ENCODE peak calls at places on chromosome 20, in seven cellular contexts. K is IMR-90, E is H1, N is mesenchymal stem cell, Y is mesendoderm, P is H9, X is trophoblast cell. F is an unnamed sample. For H3K27me3, the result is how much of the 10 kb centered on the place peaks cover.

GRCh38 chr20:52103911-52104545 is 87.6 kb downstream of the ZFP64 start:
- DNase-seq in K (peak), E (peak), N (peak), Y (peak), P (peak), X (no peak), F (no peak)

GRCh38 chr20:11057624-11058023 is 383.8 kb upstream of the JAG1 start:
- DNase-seq in K (peak), E (no peak), N (peak), Y (no peak), P (no peak), X (no peak), F (no peak)

GRCh38 chr20:62735331-62735821 is 26.7 kb downstream of the NTSR1 start:
- DNase-seq in K (no peak), E (no peak), N (no peak), Y (no peak), P (no peak), X (no peak), F (no peak)

GRCh38 chr20:60228255-60228654 is 270.0 kb downstream of the CDH26 start:
- DNase-seq in K (no peak), E (no peak), N (no peak), Y (no peak), P (no peak), X (no peak), F (no peak)

GRCh38 chr20:56018194-56018593 is 12.9 kb upstream of the CBLN4 start:
- DNase-seq in K (no peak), E (no peak), N (no peak), Y (no peak), P (no peak), X (no peak), F (no peak)

GRCh38 chr20:51633430-51633829 is 90.9 kb upstream of the NFATC2 start:
- DNase-seq in K (no peak), E (no peak), N (no peak), Y (no peak), P (no peak), X (no peak), F (no peak)

GRCh38 chr20:4008877-4009276 is 6.5 kb downstream of the RNF24 start:
- DNase-seq in K (no peak), E (no peak), N (no peak), Y (no peak), P (no peak), X (no peak), F (no peak)

GRCh38 chr20:41615671-41616070 is 2.5 kb downstream of the CHD6 start:
- DNase-seq in K (no peak), E (no peak), N (no peak), Y (no peak), P (no peak), X (no peak), F (no peak)

GRCh38 chr20:36836591-36837329 is 39.2 kb upstream of the TLDC2 start:
- DNase-seq in K (peak), E (peak), N (peak), Y (peak), P (peak), X (peak), F (no peak)

GRCh38 chr20:35768731-35769664 is 2.8 kb upstream of the PHF20 start:
- DNase-seq in K (peak), E (peak), N (peak), Y (peak), P (peak), X (peak), F (peak)

GRCh38 chr20:49989234-49990065 is 6.7 kb downstream of the SNAI1 start:
- DNase-seq in K (peak), E (peak), N (peak), Y (peak), P (no peak), X (peak), F (no peak)

GRCh38 chr20:7180261-7181045 is 413.0 kb downstream of the BMP2 start:
- DNase-seq in K (no peak), E (no peak), N (peak), Y (no peak), P (no peak), X (no peak), F (no peak)

DNA sequence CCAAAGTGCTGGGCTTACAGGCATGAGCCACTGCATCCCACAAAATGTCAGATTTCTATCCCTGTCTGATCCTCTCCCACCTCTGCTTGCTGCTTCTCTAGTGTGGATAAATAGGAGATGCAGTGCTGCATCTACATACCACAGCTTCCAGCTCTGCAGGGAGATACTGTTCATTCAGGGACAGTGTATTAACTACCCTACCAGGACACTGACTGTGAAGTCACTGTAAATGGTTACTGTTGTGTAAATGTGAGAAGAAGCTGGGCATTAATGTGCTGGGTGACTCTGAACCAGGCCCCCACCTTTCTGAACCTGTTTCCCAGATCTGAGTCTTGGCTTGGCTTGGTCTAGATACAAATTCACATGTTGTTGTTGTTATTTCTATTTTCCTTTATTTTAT is 488.6 kb upstream of the SULF2 start:
- DNase-seq in K (no peak), E (no peak), N (no peak), Y (no peak), P (no peak), X (no peak), F (no peak)
- H2BK120ac ChIP-seq in K (no peak), E (no peak), N (no peak), Y (peak), P (no peak), X (no peak), F (no peak)

GRCh38 chr20:57583289-57584257 is 22.7 kb downstream of the PCK1 start:
- DNase-seq in K (no peak), E (no peak), N (no peak), Y (no peak), P (no peak), X (no peak), F (no peak)

GRCh38 chr20:57580478-57581201 is 19.7 kb downstream of the PCK1 start:
- DNase-seq in K (no peak), E (no peak), N (no peak), Y (no peak), P (no peak), X (no peak), F (no peak)

GRCh38 chr20:57581202-57582028 is 20.5 kb downstream of the PCK1 start:
- DNase-seq in K (no peak), E (no peak), N (no peak), Y (no peak), P (no peak), X (no peak), F (no peak)

GRCh38 chr20:57582432-57583288 is 21.8 kb downstream of the PCK1 start:
- DNase-seq in K (peak), E (peak), N (no peak), Y (peak), P (peak), X (no peak), F (no peak)

GRCh38 chr20:57582029-57582378 is 21.1 kb downstream of the PCK1 start:
- DNase-seq in K (no peak), E (no peak), N (no peak), Y (no peak), P (no peak), X (no peak), F (no peak)
- H3K27me3 ChIP-seq in K (under half), E (under half), N (half or more), Y (under half), P (under half), X (under half), F (under half)

DNA sequence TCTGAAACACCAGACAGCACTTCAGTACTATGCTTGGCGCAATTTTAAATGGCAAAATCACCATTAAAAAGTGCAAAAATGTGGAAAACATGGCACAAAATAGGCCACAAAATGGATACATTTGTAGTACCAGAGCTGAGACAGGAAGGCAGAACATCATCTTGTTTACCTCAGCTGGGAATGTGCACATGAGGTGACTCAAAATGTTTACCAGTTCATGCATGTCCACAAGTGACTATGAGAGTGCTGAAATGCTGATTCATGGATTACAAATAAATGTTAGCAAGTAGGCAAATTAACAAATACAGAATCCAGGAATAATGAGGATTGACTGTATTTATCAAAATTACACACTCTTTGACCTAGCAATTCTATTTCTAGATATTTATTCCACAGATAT is 201.6 kb downstream of the ISM1 start:
- DNase-seq in K (peak), E (no peak), N (peak), Y (no peak), P (no peak), X (no peak), F (no peak)
- H2BK120ac ChIP-seq in K (no peak), E (no peak), N (no peak), Y (no peak), P (no peak), X (no peak), F (no peak)

GRCh38 chr20:57264151-57264792 is 2.2 kb downstream of the BMP7 start:
- DNase-seq in K (no peak), E (no peak), N (no peak), Y (peak), P (no peak), X (no peak), F (no peak)
- H3K27me3 ChIP-seq in K (half or more), E (half or more), N (half or more), Y (under half), P (under half), X (under half), F (under half)

GRCh38 chr20:19802492-19803158 is 44.6 kb downstream of the RIN2 start:
- DNase-seq in K (peak), E (no peak), N (peak), Y (peak), P (peak), X (peak), F (no peak)
- H2BK120ac ChIP-seq in K (no peak), E (no peak), N (no peak), Y (no peak), P (no peak), X (no peak), F (no peak)

DNA sequence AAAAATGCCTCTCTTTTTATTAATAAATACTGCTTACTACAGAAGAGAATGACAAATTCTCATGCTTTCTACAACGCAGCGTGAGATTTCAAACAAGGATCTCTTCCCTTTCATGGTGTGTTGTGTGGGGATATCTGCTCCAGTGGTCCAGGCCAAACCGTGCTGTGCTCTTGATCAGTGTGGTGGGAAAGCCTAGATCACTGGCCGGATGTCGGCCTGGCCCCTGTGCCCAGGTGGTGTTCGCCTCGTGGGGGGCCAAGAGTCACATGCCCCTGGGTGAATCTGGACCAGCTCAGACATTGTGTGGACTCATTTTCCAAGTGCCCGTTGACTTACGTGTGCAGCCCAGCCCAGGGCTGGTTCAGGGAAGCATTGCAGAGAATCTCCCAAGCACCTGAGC is 4.3 kb downstream of the CDH4 start:
- DNase-seq in K (no peak), E (no peak), N (no peak), Y (no peak), P (no peak), X (no peak), F (no peak)
- H3K27me3 ChIP-seq in K (under half), E (under half), N (under half), Y (under half), P (under half), X (under half), F (under half)